ENCODE peak calls at places on chromosomes 1 and 21, in ten cellular contexts. One of them, this sample, is unnamed.

GRCh38 chr21:45390831-45391742 is 13.9 kb upstream of the COL18A1 start:
- DNase-seq in H1: no peak
- DNase-seq in body of pancreas: peak
- DNase-seq in keratinocyte: no peak
- DNase-seq in fibroblast of lung: no peak
- DNase-seq in psoas muscle: no peak
- DNase-seq in BE2C: peak
- DNase-seq in upper lobe of right lung: peak
- DNase-seq in HCT116: no peak
- DNase-seq in heart left ventricle: no peak
- DNase-seq in this sample: no peak

GRCh38 chr1:228358039-228358763 is 48.4 kb downstream of the TRIM11 start:
- DNase-seq in psoas muscle: no peak
- DNase-seq in fibroblast of lung: no peak
- DNase-seq in keratinocyte: no peak
- DNase-seq in body of pancreas: no peak
- DNase-seq in upper lobe of right lung: no peak
- DNase-seq in BE2C: no peak
- DNase-seq in H1: no peak
- DNase-seq in HCT116: no peak
- DNase-seq in heart left ventricle: no peak
- DNase-seq in this sample: no peak

GRCh38 chr1:167109125-167109524 is 15.2 kb downstream of the STYXL2 start:
- DNase-seq in HCT116: no peak
- DNase-seq in heart left ventricle: no peak
- DNase-seq in BE2C: no peak
- DNase-seq in upper lobe of right lung: no peak
- DNase-seq in body of pancreas: no peak
- DNase-seq in H1: no peak
- DNase-seq in psoas muscle: no peak
- DNase-seq in keratinocyte: no peak
- DNase-seq in fibroblast of lung: no peak
- DNase-seq in this sample: no peak

GRCh38 chr1:208031932-208032320 is 121.0 kb upstream of the CD34 start:
- DNase-seq in HCT116: no peak
- DNase-seq in psoas muscle: no peak
- DNase-seq in H1: no peak
- DNase-seq in body of pancreas: no peak
- DNase-seq in heart left ventricle: no peak
- DNase-seq in keratinocyte: no peak
- DNase-seq in BE2C: no peak
- DNase-seq in upper lobe of right lung: no peak
- DNase-seq in fibroblast of lung: no peak
- DNase-seq in this sample: no peak

GRCh38 chr1:60942291-60942690 is 140.1 kb upstream of the NFIA start:
- DNase-seq in HCT116: peak
- DNase-seq in BE2C: no peak
- DNase-seq in heart left ventricle: no peak
- DNase-seq in keratinocyte: peak
- DNase-seq in fibroblast of lung: no peak
- DNase-seq in upper lobe of right lung: no peak
- DNase-seq in body of pancreas: no peak
- DNase-seq in H1: no peak
- DNase-seq in psoas muscle: no peak
- DNase-seq in this sample: no peak

GRCh38 chr1:10980841-10981727 is 31.4 kb upstream of the TARDBP start:
- DNase-seq in H1: no peak
- DNase-seq in HCT116: no peak
- DNase-seq in keratinocyte: no peak
- DNase-seq in heart left ventricle: no peak
- DNase-seq in fibroblast of lung: peak
- DNase-seq in psoas muscle: peak
- DNase-seq in upper lobe of right lung: no peak
- DNase-seq in BE2C: no peak
- DNase-seq in body of pancreas: peak
- DNase-seq in this sample: no peak

GRCh38 chr1:31135973-31136600 is 70.6 kb upstream of the PUM1 start:
- DNase-seq in psoas muscle: no peak
- DNase-seq in heart left ventricle: no peak
- DNase-seq in keratinocyte: no peak
- DNase-seq in BE2C: no peak
- DNase-seq in body of pancreas: no peak
- DNase-seq in HCT116: no peak
- DNase-seq in upper lobe of right lung: no peak
- DNase-seq in H1: no peak
- DNase-seq in fibroblast of lung: peak
- DNase-seq in this sample: no peak

GRCh38 chr1:4733446-4734175 is 79.2 kb downstream of the AJAP1 start:
- DNase-seq in psoas muscle: no peak
- DNase-seq in H1: no peak
- DNase-seq in fibroblast of lung: no peak
- DNase-seq in HCT116: no peak
- DNase-seq in keratinocyte: no peak
- DNase-seq in body of pancreas: no peak
- DNase-seq in heart left ventricle: no peak
- DNase-seq in upper lobe of right lung: no peak
- DNase-seq in BE2C: no peak
- DNase-seq in this sample: no peak

DNA sequence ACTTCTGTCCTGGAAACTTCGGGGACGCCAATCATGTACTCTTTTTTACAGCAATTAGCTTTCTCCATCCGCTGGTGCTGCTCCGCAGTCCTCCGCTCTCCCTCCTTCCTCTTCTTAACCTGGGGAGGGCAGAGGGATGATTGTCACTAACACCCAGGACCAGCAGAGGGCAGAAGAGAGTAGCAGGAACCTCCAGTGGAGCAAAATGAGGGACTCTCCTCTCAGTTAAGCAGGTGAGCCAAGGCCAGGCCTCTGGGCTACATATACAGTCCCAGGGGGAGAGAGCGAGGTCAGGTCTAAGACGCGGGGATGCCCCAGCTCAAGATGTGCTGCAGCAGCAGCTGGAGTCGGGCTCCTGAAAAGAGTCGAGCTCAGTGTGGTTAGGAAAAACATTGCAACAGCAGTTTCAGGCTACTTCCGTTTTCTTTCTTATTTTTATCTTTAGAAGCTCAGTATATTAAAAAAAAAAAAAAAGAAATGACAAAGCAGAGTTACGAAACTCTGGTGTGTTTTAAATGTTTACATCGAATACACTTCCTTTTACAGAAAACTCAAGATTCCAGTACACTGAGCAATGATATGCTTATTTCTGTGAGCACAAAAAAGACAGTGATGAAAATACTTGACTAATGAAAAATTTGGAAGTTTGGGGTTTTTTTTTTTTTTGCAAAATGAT is 25.7 kb upstream of the NLRP3 start:
- DNase-seq in psoas muscle: peak
- DNase-seq in HCT116: peak
- DNase-seq in body of pancreas: peak
- DNase-seq in BE2C: peak
- DNase-seq in upper lobe of right lung: peak
- DNase-seq in keratinocyte: peak
- DNase-seq in heart left ventricle: peak
- DNase-seq in H1: peak
- DNase-seq in fibroblast of lung: peak
- DNase-seq in this sample: peak
- H3K4me3 ChIP-seq in psoas muscle: no peak
- H3K4me3 ChIP-seq in HCT116: no peak
- H3K4me3 ChIP-seq in body of pancreas: no peak
- H3K4me3 ChIP-seq in BE2C: no peak
- H3K4me3 ChIP-seq in upper lobe of right lung: peak
- H3K4me3 ChIP-seq in keratinocyte: no peak
- H3K4me3 ChIP-seq in heart left ventricle: peak
- H3K4me3 ChIP-seq in H1: no peak
- H3K4me3 ChIP-seq in fibroblast of lung: no peak
- H3K4me3 ChIP-seq in this sample: peak

DNA sequence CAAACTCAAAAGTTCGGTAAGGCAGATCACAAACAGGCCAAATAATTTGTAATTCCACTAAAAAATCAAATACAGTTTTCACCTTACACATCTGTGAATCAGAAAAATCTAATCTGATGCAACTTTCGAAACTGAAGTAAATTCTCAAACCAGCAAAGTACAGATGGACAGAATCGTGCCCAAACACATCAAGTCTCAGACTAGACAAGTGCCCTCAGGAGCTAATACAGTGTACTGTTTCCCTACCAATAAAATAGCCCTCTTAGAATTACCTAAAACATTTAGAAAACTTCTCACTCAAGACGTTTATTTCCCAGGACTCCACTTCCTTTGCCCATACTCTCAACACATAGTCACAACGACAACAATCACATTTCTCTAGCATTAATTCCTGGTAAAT is 134.2 kb downstream of the SMYD2 start:
- DNase-seq in HCT116: no peak
- DNase-seq in upper lobe of right lung: no peak
- DNase-seq in psoas muscle: no peak
- DNase-seq in keratinocyte: no peak
- DNase-seq in fibroblast of lung: no peak
- DNase-seq in H1: no peak
- DNase-seq in BE2C: no peak
- DNase-seq in heart left ventricle: no peak
- DNase-seq in body of pancreas: no peak
- DNase-seq in this sample: no peak
- H3K4me3 ChIP-seq in HCT116: no peak
- H3K4me3 ChIP-seq in upper lobe of right lung: no peak
- H3K4me3 ChIP-seq in psoas muscle: no peak
- H3K4me3 ChIP-seq in keratinocyte: no peak
- H3K4me3 ChIP-seq in fibroblast of lung: no peak
- H3K4me3 ChIP-seq in H1: no peak
- H3K4me3 ChIP-seq in BE2C: no peak
- H3K4me3 ChIP-seq in heart left ventricle: no peak
- H3K4me3 ChIP-seq in body of pancreas: no peak
- H3K4me3 ChIP-seq in this sample: no peak

DNA sequence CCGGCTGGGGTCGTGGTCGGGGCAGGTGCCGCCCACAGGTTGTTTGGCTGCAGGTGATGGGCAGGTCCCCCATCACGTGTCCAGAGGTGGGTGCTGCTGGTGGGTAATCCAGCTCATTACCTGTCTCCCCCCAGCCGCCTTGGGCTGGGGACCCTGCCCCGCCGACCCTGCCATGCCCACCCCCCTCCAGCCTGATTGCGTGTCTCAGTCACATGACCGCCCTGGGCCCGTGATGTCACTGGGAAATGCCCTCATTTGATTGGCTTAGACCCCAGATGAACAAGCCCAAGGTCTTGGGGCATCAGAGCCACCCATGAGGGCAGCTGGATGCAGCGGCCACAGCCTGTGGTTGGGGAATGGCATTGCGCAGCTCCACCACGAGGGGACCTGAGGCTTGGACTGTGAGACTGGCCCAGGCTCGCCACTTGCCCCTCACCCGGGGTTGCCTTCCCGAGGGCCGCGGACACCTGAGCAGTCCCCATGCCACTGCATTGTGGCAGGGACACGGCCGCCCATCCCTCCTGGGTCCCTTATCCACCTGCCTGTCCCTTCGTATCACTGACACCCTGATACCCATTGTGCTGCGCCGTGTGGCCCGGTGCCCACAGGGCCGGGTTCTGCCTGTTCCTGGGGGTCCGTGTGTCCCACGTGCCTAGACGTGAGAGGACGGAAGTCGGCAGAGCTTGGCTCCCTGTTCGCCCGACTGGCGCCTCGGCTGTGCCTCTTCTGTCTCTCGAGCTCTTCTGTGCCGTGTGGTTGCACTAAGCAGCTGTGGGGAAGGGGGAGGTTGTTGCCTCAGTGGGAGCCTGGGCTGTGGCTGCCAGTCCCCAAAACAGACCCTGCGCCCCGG is 68.0 kb downstream of the FAAP20 start:
- DNase-seq in HCT116: no peak
- DNase-seq in H1: no peak
- DNase-seq in BE2C: no peak
- DNase-seq in fibroblast of lung: no peak
- DNase-seq in psoas muscle: no peak
- DNase-seq in body of pancreas: no peak
- DNase-seq in heart left ventricle: no peak
- DNase-seq in upper lobe of right lung: peak
- DNase-seq in keratinocyte: no peak
- DNase-seq in this sample: no peak
- H3K4me3 ChIP-seq in HCT116: no peak
- H3K4me3 ChIP-seq in H1: no peak
- H3K4me3 ChIP-seq in BE2C: no peak
- H3K4me3 ChIP-seq in fibroblast of lung: no peak
- H3K4me3 ChIP-seq in psoas muscle: no peak
- H3K4me3 ChIP-seq in body of pancreas: no peak
- H3K4me3 ChIP-seq in heart left ventricle: no peak
- H3K4me3 ChIP-seq in upper lobe of right lung: no peak
- H3K4me3 ChIP-seq in keratinocyte: no peak
- H3K4me3 ChIP-seq in this sample: peak

GRCh38 chr21:34201441-34201838 is 128.1 kb downstream of the MRPS6 start:
- DNase-seq in HCT116: no peak
- DNase-seq in heart left ventricle: no peak
- DNase-seq in fibroblast of lung: no peak
- DNase-seq in psoas muscle: no peak
- DNase-seq in H1: peak
- DNase-seq in body of pancreas: no peak
- DNase-seq in upper lobe of right lung: no peak
- DNase-seq in keratinocyte: no peak
- DNase-seq in BE2C: peak
- DNase-seq in this sample: no peak

GRCh38 chr21:34202553-34203332 is 129.4 kb downstream of the MRPS6 start:
- DNase-seq in BE2C: peak
- DNase-seq in heart left ventricle: no peak
- DNase-seq in H1: peak
- DNase-seq in body of pancreas: peak
- DNase-seq in fibroblast of lung: peak
- DNase-seq in psoas muscle: peak
- DNase-seq in keratinocyte: no peak
- DNase-seq in upper lobe of right lung: peak
- DNase-seq in HCT116: peak
- DNase-seq in this sample: no peak

GRCh38 chr21:34199121-34199910 is 125.9 kb downstream of the MRPS6 start:
- DNase-seq in H1: peak
- DNase-seq in HCT116: no peak
- DNase-seq in fibroblast of lung: no peak
- DNase-seq in upper lobe of right lung: no peak
- DNase-seq in keratinocyte: no peak
- DNase-seq in heart left ventricle: no peak
- DNase-seq in psoas muscle: no peak
- DNase-seq in body of pancreas: no peak
- DNase-seq in BE2C: no peak
- DNase-seq in this sample: no peak

GRCh38 chr21:34200288-34200905 is 127.0 kb downstream of the MRPS6 start:
- DNase-seq in heart left ventricle: no peak
- DNase-seq in psoas muscle: no peak
- DNase-seq in H1: no peak
- DNase-seq in upper lobe of right lung: no peak
- DNase-seq in keratinocyte: no peak
- DNase-seq in fibroblast of lung: peak
- DNase-seq in BE2C: no peak
- DNase-seq in body of pancreas: no peak
- DNase-seq in HCT116: no peak
- DNase-seq in this sample: no peak

DNA sequence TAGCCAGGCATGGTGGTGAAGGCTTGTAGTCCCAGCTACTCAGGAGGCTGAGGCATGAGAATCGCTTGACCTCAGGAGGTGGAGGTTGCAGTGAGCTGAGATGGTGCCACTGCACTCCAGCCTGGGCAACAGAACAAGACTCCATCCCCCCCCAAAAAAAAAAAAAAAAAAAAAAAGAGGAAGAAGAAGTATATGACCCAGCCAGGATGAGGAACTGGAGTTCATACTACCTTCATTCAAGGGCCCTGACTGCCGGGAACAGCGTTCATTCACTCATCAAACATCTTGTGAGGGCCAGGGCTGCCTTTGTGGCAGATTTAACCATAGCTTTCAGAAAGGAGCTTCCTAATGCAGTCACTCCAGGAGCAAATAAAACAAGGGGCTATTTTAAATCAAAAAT is 127.6 kb downstream of the MRPS6 start:
- DNase-seq in HCT116: no peak
- DNase-seq in heart left ventricle: no peak
- DNase-seq in keratinocyte: no peak
- DNase-seq in upper lobe of right lung: no peak
- DNase-seq in psoas muscle: no peak
- DNase-seq in H1: no peak
- DNase-seq in BE2C: no peak
- DNase-seq in body of pancreas: no peak
- DNase-seq in fibroblast of lung: no peak
- DNase-seq in this sample: no peak
- H3K4me3 ChIP-seq in HCT116: no peak
- H3K4me3 ChIP-seq in heart left ventricle: no peak
- H3K4me3 ChIP-seq in keratinocyte: no peak
- H3K4me3 ChIP-seq in upper lobe of right lung: peak
- H3K4me3 ChIP-seq in psoas muscle: peak
- H3K4me3 ChIP-seq in H1: peak
- H3K4me3 ChIP-seq in BE2C: peak
- H3K4me3 ChIP-seq in body of pancreas: no peak
- H3K4me3 ChIP-seq in fibroblast of lung: no peak
- H3K4me3 ChIP-seq in this sample: peak